ENCODE peak calls at places on chromosomes 4 and X, in ten cellular contexts. L is effector memory CD8-positive, alpha-beta T cell; F is posterior cingulate gyrus; U is activated CD4-positive, alpha-beta T cell treated with anti-CD3 and anti-CD28 coated beads for 36 hours; G is stomach; T is suprapubic skin; W is endothelial cell; I is Peyer's patch; V is stimulated activated CD4-positive, alpha-beta T cell treated with anti-CD3 and anti-CD28 coated beads, Interleukin-2, amount 100 ng/mL, for 48 hours; X is GM03348. C is an unnamed sample.

GRCh38 chrX:86910602-86911311 is 606.8 kb upstream of the KLHL4 start:
- DNase-seq in L (no peak), F (no peak), U (no peak), G (no peak), T (no peak), W (no peak), I (no peak), V (no peak), X (no peak), C (no peak)

GRCh38 chr4:22462693-22463092 is 53.2 kb downstream of the ADGRA3 start:
- DNase-seq in L (no peak), F (no peak), U (peak), G (no peak), T (no peak), W (no peak), I (no peak), V (no peak), X (no peak), C (no peak)

GRCh38 chr4:174012135-174012923 is 271.1 kb downstream of the FBXO8 start:
- DNase-seq in L (no peak), F (no peak), U (no peak), G (no peak), T (no peak), W (no peak), I (no peak), V (no peak), X (peak), C (no peak)

GRCh38 chrX:154486052-154486395 is 391 bp downstream of the UBL4A start:
- DNase-seq in L (peak), F (no peak), U (peak), G (peak), T (no peak), W (no peak), I (no peak), V (peak), X (peak), C (no peak)

GRCh38 chr4:38692421-38692820 is 28.4 kb downstream of the KLF3 start:
- DNase-seq in L (no peak), F (no peak), U (no peak), G (no peak), T (no peak), W (no peak), I (no peak), V (no peak), X (no peak), C (no peak)

GRCh38 chrX:20252392-20253231 is 14.1 kb downstream of the RPS6KA3 start:
- DNase-seq in L (peak), F (peak), U (peak), G (peak), T (no peak), W (peak), I (peak), V (peak), X (peak), C (no peak)

GRCh38 chr4:38673109-38673978 is 9.3 kb downstream of the KLF3 start:
- DNase-seq in L (no peak), F (no peak), U (no peak), G (peak), T (peak), W (no peak), I (no peak), V (no peak), X (peak), C (no peak)

GRCh38 chr4:4386296-4386735 is 586 bp upstream of the NSG1 start:
- DNase-seq in L (no peak), F (peak), U (peak), G (no peak), T (no peak), W (peak), I (no peak), V (no peak), X (no peak), C (no peak)

GRCh38 chrX:16212436-16212835 is 45.2 kb downstream of the MAGEB17 start:
- DNase-seq in L (no peak), F (no peak), U (no peak), G (no peak), T (no peak), W (peak), I (no peak), V (no peak), X (peak), C (no peak)

GRCh38 chrX:148811236-148811635 is 310.8 kb downstream of the AFF2 start:
- DNase-seq in L (no peak), F (no peak), U (no peak), G (no peak), T (no peak), W (no peak), I (no peak), V (no peak), X (peak), C (no peak)

GRCh38 chrX:49059209-49060191 is 701 bp downstream of the CCDC120 start:
- DNase-seq in L (no peak), F (peak), U (no peak), G (peak), T (no peak), W (no peak), I (no peak), V (no peak), X (no peak), C (no peak)

GRCh38 chrX:118420462-118420861 is 74.6 kb downstream of the WDR44 start:
- DNase-seq in L (no peak), F (no peak), U (peak), G (no peak), T (no peak), W (no peak), I (no peak), V (no peak), X (peak), C (peak)

GRCh38 chr4:76212851-76213414 is 691 bp downstream of the SCARB2 start:
- DNase-seq in L (peak), F (peak), U (peak), G (no peak), T (no peak), W (no peak), I (peak), V (peak), X (peak), C (peak)

GRCh38 chr4:157185363-157185762 is 35.2 kb upstream of the GRIA2 start:
- DNase-seq in L (no peak), F (no peak), U (no peak), G (no peak), T (no peak), W (no peak), I (no peak), V (no peak), X (no peak), C (no peak)

GRCh38 chrX:72247206-72247944 is 8.5 kb upstream of the ERCC6L start:
- DNase-seq in L (no peak), F (no peak), U (no peak), G (peak), T (no peak), W (no peak), I (no peak), V (no peak), X (no peak), C (no peak)

GRCh38 chrX:37472836-37473235 is 98.6 kb upstream of the LANCL3 start:
- DNase-seq in L (no peak), F (no peak), U (no peak), G (no peak), T (no peak), W (no peak), I (no peak), V (no peak), X (no peak), C (no peak)

GRCh38 chrX:10387011-10387410 is 230.2 kb downstream of the CLCN4 start:
- DNase-seq in L (no peak), F (no peak), U (no peak), G (no peak), T (no peak), W (no peak), I (no peak), V (no peak), X (peak), C (no peak)

GRCh38 chrX:19855700-19856381 is 31.6 kb downstream of the SH3KBP1 start:
- DNase-seq in L (no peak), F (no peak), U (no peak), G (no peak), T (no peak), W (no peak), I (no peak), V (no peak), X (peak), C (no peak)

GRCh38 chr4:79959652-79960051 is 113.4 kb downstream of the ANTXR2 start:
- DNase-seq in L (no peak), F (no peak), U (no peak), G (no peak), T (no peak), W (no peak), I (no peak), V (no peak), X (no peak), C (no peak)

GRCh38 chrX:129781134-129782014 is 1.6 kb downstream of the SASH3 start:
- DNase-seq in L (peak), F (no peak), U (peak), G (peak), T (no peak), W (no peak), I (peak), V (peak), X (no peak), C (no peak)

GRCh38 chrX:10450229-10450958 is 170.0 kb downstream of the MID1 start:
- DNase-seq in L (no peak), F (no peak), U (no peak), G (no peak), T (no peak), W (no peak), I (no peak), V (no peak), X (peak), C (no peak)

GRCh38 chr4:26062221-26062620 is 148.2 kb downstream of the SMIM20 start:
- DNase-seq in L (no peak), F (no peak), U (no peak), G (no peak), T (no peak), W (no peak), I (no peak), V (no peak), X (no peak), C (no peak)

GRCh38 chr4:16916719-16917337 is 18.4 kb upstream of the LDB2 start:
- DNase-seq in L (peak), F (no peak), U (peak), G (peak), T (no peak), W (peak), I (peak), V (peak), X (no peak), C (no peak)

GRCh38 chr4:14841801-14842748 is 160.2 kb upstream of the CPEB2 start:
- DNase-seq in L (no peak), F (no peak), U (no peak), G (peak), T (no peak), W (no peak), I (no peak), V (no peak), X (no peak), C (no peak)

GRCh38 chr4:80336582-80336981 is 1.1 kb downstream of the CFAP299 start:
- DNase-seq in L (no peak), F (peak), U (no peak), G (no peak), T (no peak), W (peak), I (no peak), V (no peak), X (peak), C (no peak)

GRCh38 chrX:134006484-134007161 is 21.2 kb upstream of the GPC3 start:
- DNase-seq in L (no peak), F (no peak), U (peak), G (no peak), T (no peak), W (no peak), I (no peak), V (no peak), X (no peak), C (no peak)

GRCh38 chrX:132470179-132470578 is 18.7 kb downstream of the MBNL3 start:
- DNase-seq in L (no peak), F (no peak), U (no peak), G (no peak), T (no peak), W (no peak), I (no peak), V (no peak), X (no peak), C (no peak)

C was measured in globus pallidus.